ENCODE peak calls at places on chromosomes 3 and 15, in four cellular contexts. One of them, this sample, is unnamed.

GRCh38 chr3:66449411-66449931 is 51.4 kb downstream of the LRIG1 start:
- DNase-seq in K562: no peak
- DNase-seq in GM12878: no peak
- DNase-seq in HepG2: no peak
- DNase-seq in this sample: no peak

GRCh38 chr3:126113733-126114132 is 29.8 kb upstream of the SLC41A3 start:
- DNase-seq in K562: peak
- DNase-seq in GM12878: no peak
- DNase-seq in HepG2: no peak
- DNase-seq in this sample: no peak

GRCh38 chr15:55016225-55016624 is 180.5 kb downstream of the RSL24D1 start:
- DNase-seq in K562: no peak
- DNase-seq in GM12878: no peak
- DNase-seq in HepG2: no peak
- DNase-seq in this sample: no peak

GRCh38 chr3:96813134-96813819 is 1.1 kb upstream of the EPHA6 start:
- DNase-seq in K562: no peak
- DNase-seq in GM12878: peak
- DNase-seq in HepG2: peak
- DNase-seq in this sample: peak

GRCh38 chr3:134660046-134660441 is 9.2 kb upstream of the KY start:
- DNase-seq in K562: no peak
- DNase-seq in GM12878: no peak
- DNase-seq in HepG2: no peak
- DNase-seq in this sample: no peak

GRCh38 chr15:82040862-82041261 is 5.0 kb downstream of the MEX3B start:
- DNase-seq in K562: peak
- DNase-seq in GM12878: no peak
- DNase-seq in HepG2: no peak
- DNase-seq in this sample: no peak

GRCh38 chr15:99424978-99425665 is 140.7 kb upstream of the MEF2A start:
- DNase-seq in K562: no peak
- DNase-seq in GM12878: no peak
- DNase-seq in HepG2: peak
- DNase-seq in this sample: peak

GRCh38 chr15:41812820-41813375 is 15.0 kb upstream of the JMJD7 start:
- DNase-seq in K562: no peak
- DNase-seq in GM12878: no peak
- DNase-seq in HepG2: no peak
- DNase-seq in this sample: no peak

GRCh38 chr15:67000896-67001295 is 64.5 kb upstream of the SMAD3 start:
- DNase-seq in K562: no peak
- DNase-seq in GM12878: no peak
- DNase-seq in HepG2: no peak
- DNase-seq in this sample: no peak

GRCh38 chr3:132417695-132418520 is 606 bp downstream of the DNAJC13 start:
- DNase-seq in K562: peak
- DNase-seq in GM12878: peak
- DNase-seq in HepG2: peak
- DNase-seq in this sample: peak

GRCh38 chr15:50134524-50135024 is 15.5 kb upstream of the ATP8B4 start:
- DNase-seq in K562: peak
- DNase-seq in GM12878: no peak
- DNase-seq in HepG2: no peak
- DNase-seq in this sample: peak

GRCh38 chr3:172094621-172095557 is 55.5 kb downstream of the FNDC3B start:
- DNase-seq in K562: no peak
- DNase-seq in GM12878: peak
- DNase-seq in HepG2: no peak
- DNase-seq in this sample: peak

GRCh38 chr15:99252326-99252725 is 1.0 kb downstream of the LRRC28 start:
- DNase-seq in K562: no peak
- DNase-seq in GM12878: no peak
- DNase-seq in HepG2: no peak
- DNase-seq in this sample: no peak

GRCh38 chr15:38683382-38684242 is 119.0 kb upstream of the RASGRP1 start:
- DNase-seq in K562: peak
- DNase-seq in GM12878: no peak
- DNase-seq in HepG2: peak
- DNase-seq in this sample: peak

GRCh38 chr3:89698208-89698830 is 590.9 kb downstream of the EPHA3 start:
- DNase-seq in K562: no peak
- DNase-seq in GM12878: no peak
- DNase-seq in HepG2: no peak
- DNase-seq in this sample: no peak

GRCh38 chr3:146196789-146197188 is 35.8 kb upstream of the PLOD2 start:
- DNase-seq in K562: no peak
- DNase-seq in GM12878: no peak
- DNase-seq in HepG2: no peak
- DNase-seq in this sample: no peak

DNA sequence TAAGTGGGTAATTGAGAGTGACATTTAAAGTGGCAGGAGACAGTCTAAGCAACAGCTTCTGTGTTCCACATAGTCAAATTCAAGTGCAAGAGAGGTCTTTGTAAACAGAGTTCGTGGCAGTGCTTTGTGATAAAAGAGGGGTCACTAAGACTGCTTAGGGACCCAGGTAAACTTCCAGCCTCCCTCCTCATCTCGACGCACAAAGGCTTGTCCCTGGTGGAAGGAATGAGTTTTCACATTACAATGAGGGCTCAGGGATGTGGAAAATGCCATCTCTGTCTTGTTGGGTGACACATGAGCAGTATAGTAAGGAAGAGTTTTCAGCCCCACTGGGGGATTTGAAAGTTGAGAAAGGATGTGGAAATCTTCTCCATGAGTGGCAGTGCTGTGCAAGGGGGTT is 7.3 kb downstream of the GMNC start:
- DNase-seq in K562: no peak
- DNase-seq in GM12878: no peak
- DNase-seq in HepG2: no peak
- DNase-seq in this sample: no peak
- H3K9ac ChIP-seq in K562: no peak
- H3K9ac ChIP-seq in GM12878: no peak
- H3K9ac ChIP-seq in HepG2: no peak
- H3K9ac ChIP-seq in this sample: no peak

GRCh38 chr3:14899993-14900618 is 47.3 kb upstream of the NR2C2 start:
- DNase-seq in K562: no peak
- DNase-seq in GM12878: no peak
- DNase-seq in HepG2: peak
- DNase-seq in this sample: no peak

GRCh38 chr3:14902719-14903118 is 44.7 kb upstream of the NR2C2 start:
- DNase-seq in K562: no peak
- DNase-seq in GM12878: no peak
- DNase-seq in HepG2: no peak
- DNase-seq in this sample: no peak

GRCh38 chr3:14897266-14897665 is 50.1 kb upstream of the NR2C2 start:
- DNase-seq in K562: no peak
- DNase-seq in GM12878: no peak
- DNase-seq in HepG2: no peak
- DNase-seq in this sample: no peak

GRCh38 chr3:14900881-14901873 is 46.2 kb upstream of the NR2C2 start:
- DNase-seq in K562: no peak
- DNase-seq in GM12878: no peak
- DNase-seq in HepG2: no peak
- DNase-seq in this sample: no peak

GRCh38 chr3:14898929-14899328 is 48.5 kb upstream of the NR2C2 start:
- DNase-seq in K562: no peak
- DNase-seq in GM12878: no peak
- DNase-seq in HepG2: no peak
- DNase-seq in this sample: no peak
- TF ChIP-seq CTCF in K562: no peak
- TF ChIP-seq CTCF in GM12878: no peak
- TF ChIP-seq CTCF in HepG2: no peak
- TF ChIP-seq CTCF in this sample: no peak

GRCh38 chr15:36814085-36814484 is 234.7 kb downstream of the CDIN1 start:
- DNase-seq in K562: no peak
- DNase-seq in GM12878: no peak
- DNase-seq in HepG2: peak
- DNase-seq in this sample: peak
- TF ChIP-seq MYC in K562: no peak
- TF ChIP-seq MYC in GM12878: no peak
- TF ChIP-seq MYC in HepG2: no peak
- TF ChIP-seq MYC in this sample: no peak

GRCh38 chr3:14481646-14482036 is 58.5 kb downstream of the GRIP2 start:
- DNase-seq in K562: no peak
- DNase-seq in GM12878: no peak
- DNase-seq in HepG2: no peak
- DNase-seq in this sample: no peak

GRCh38 chr3:14480207-14481017 is 59.7 kb downstream of the GRIP2 start:
- DNase-seq in K562: no peak
- DNase-seq in GM12878: no peak
- DNase-seq in HepG2: no peak
- DNase-seq in this sample: peak

GRCh38 chr3:14481018-14481645 is 59.0 kb downstream of the GRIP2 start:
- DNase-seq in K562: no peak
- DNase-seq in GM12878: no peak
- DNase-seq in HepG2: no peak
- DNase-seq in this sample: no peak

GRCh38 chr3:14478943-14479550 is 61.1 kb downstream of the GRIP2 start:
- DNase-seq in K562: no peak
- DNase-seq in GM12878: no peak
- DNase-seq in HepG2: no peak
- DNase-seq in this sample: no peak

GRCh38 chr3:14479591-14479990 is 60.6 kb downstream of the GRIP2 start:
- DNase-seq in K562: no peak
- DNase-seq in GM12878: no peak
- DNase-seq in HepG2: no peak
- DNase-seq in this sample: no peak
- H3K9ac ChIP-seq in K562: no peak
- H3K9ac ChIP-seq in GM12878: no peak
- H3K9ac ChIP-seq in HepG2: no peak
- H3K9ac ChIP-seq in this sample: peak

DNA sequence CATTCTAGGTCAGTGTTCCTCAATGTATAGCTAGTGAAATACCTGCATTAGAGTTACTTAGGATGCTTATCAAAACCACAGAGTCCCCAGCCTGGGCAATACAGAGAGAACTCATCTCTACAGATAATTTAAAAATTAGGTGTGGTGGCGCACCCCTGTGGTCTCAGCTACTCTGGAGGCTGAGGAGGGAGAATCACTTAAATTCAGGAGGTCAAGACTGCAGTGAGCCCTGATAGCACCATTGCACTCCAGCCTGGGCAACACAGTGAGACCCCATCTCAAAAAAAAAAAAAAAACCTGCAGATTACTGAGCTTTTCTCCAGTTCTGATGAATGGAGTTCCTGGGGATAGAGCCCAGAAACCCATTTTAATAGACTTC is 10.1 kb upstream of the MINDY2 start:
- DNase-seq in K562: no peak
- DNase-seq in GM12878: no peak
- DNase-seq in HepG2: no peak
- DNase-seq in this sample: no peak
- TF ChIP-seq CTCF in K562: no peak
- TF ChIP-seq CTCF in GM12878: no peak
- TF ChIP-seq CTCF in HepG2: peak
- TF ChIP-seq CTCF in this sample: no peak

GRCh38 chr3:73212683-73213082 is 151.2 kb downstream of the EBLN2 start:
- DNase-seq in K562: no peak
- DNase-seq in GM12878: no peak
- DNase-seq in HepG2: no peak
- DNase-seq in this sample: no peak
- TF ChIP-seq MYC in K562: no peak
- TF ChIP-seq MYC in GM12878: no peak
- TF ChIP-seq MYC in HepG2: no peak
- TF ChIP-seq MYC in this sample: no peak

DNA sequence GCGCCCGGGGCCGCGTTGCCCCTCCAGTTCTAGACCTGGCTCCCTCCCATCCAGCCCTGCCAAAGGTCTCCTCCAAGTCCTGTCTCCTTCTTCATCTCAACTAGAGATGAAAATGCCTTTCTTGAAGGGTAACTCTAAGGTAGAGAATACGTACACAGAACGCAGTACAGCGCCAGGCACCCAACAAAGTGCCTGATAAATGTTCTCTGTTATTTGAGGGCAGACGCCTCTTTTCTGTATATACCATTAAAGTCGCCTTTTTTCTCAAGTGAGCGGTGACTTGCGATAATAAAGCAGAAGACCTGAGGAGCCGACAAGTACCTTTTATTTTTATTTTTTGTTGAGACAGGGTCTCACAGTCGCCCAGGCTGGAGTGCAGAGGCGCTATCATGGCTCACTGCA is 809 bp downstream of the CRTAP start:
- DNase-seq in K562: no peak
- DNase-seq in GM12878: no peak
- DNase-seq in HepG2: no peak
- DNase-seq in this sample: no peak
- H3K9ac ChIP-seq in K562: peak
- H3K9ac ChIP-seq in GM12878: no peak
- H3K9ac ChIP-seq in HepG2: peak
- H3K9ac ChIP-seq in this sample: no peak

DNA sequence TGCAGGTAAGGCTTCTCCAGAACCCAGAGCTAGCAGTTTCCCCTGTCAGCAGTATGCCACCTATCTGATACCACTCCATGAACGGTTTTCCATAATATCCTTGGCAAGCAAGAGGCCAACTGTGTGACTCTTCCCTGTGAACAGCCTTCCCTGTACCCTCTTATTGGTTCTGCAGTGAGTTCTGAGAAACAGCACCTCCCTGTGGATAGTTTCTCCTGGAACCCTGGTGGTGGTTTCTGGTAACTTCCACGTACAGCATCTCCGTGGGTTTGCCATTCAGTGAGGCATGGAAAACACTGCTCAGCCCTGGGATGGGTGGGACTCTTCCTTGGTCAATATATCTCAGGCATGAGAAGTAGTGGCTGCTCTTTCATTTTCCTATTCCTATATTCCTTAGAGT is 19.4 kb upstream of the SERPINI2 start:
- DNase-seq in K562: no peak
- DNase-seq in GM12878: no peak
- DNase-seq in HepG2: peak
- DNase-seq in this sample: no peak
- TF ChIP-seq CTCF in K562: peak
- TF ChIP-seq CTCF in GM12878: peak
- TF ChIP-seq CTCF in HepG2: peak
- TF ChIP-seq CTCF in this sample: no peak

This sample was measured in endothelial cell of umbilical vein.